ENCODE peak calls at places on chromosomes 11 and 22, in four cellular contexts. R, G, N and Z are unnamed samples.

GRCh38 chr22:30575011-30575671 is 676 bp upstream of the GAL3ST1 start:
- DNase-seq in N (peak; percentile 67), R (no peak), G (no peak), Z (no peak)

GRCh38 chr11:66006134-66006890 is 4.0 kb downstream of the BANF1 start:
- DNase-seq in G (no peak), N (no peak), R (no peak), Z (no peak)

GRCh38 chr11:121328213-121328966 is 35.8 kb downstream of the SC5D start:
- DNase-seq in N (no peak), R (no peak), G (no peak), Z (no peak)

GRCh38 chr11:27233654-27234042 is 129.4 kb downstream of the CCDC34 start:
- DNase-seq in R (no peak), N (no peak), G (no peak), Z (no peak)

GRCh38 chr11:132111341-132111740 is 740.9 kb downstream of the NTM start:
- DNase-seq in R (no peak), G (peak; percentile 21), N (no peak), Z (no peak)

GRCh38 chr22:39665229-39665628 is 94.7 kb downstream of the CACNA1I start:
- DNase-seq in G (no peak), R (no peak), N (no peak), Z (no peak)

GRCh38 chr11:93813974-93814373 is 29.9 kb downstream of the MED17 start:
- DNase-seq in N (no peak), G (no peak), R (no peak), Z (no peak)

GRCh38 chr11:68666854-68667253 is 17.5 kb upstream of the GAL start:
- DNase-seq in R (no peak), N (no peak), G (no peak), Z (peak; percentile 53)

GRCh38 chr11:45909594-45910475 is 2.8 kb upstream of the FREY1 start:
- DNase-seq in N (no peak), G (no peak), R (no peak), Z (no peak)

GRCh38 chr22:31286360-31287255 is 5.7 kb downstream of the PIK3IP1 start:
- DNase-seq in R (no peak), N (no peak), G (no peak), Z (peak; percentile 44)

GRCh38 chr11:69122642-69123431 is 32.9 kb upstream of the SMIM38 start:
- DNase-seq in N (peak; percentile 83), G (peak; percentile 36), R (no peak), Z (no peak)

GRCh38 chr11:44609028-44609782 is 43.7 kb downstream of the CD82 start:
- DNase-seq in N (no peak), R (no peak), G (no peak), Z (no peak)

GRCh38 chr11:112157274-112157766 is 6.6 kb downstream of the IL18 start:
- DNase-seq in N (peak; percentile 99), G (peak; percentile 96), R (no peak), Z (no peak)

GRCh38 chr22:28348613-28349012 is 331.0 kb downstream of the TTC28 start:
- DNase-seq in R (no peak), N (no peak), G (no peak), Z (no peak)

GRCh38 chr22:37741312-37741795 is 44.5 kb downstream of the TRIOBP start:
- DNase-seq in R (peak; percentile 96), N (peak; percentile 91), G (peak; percentile 38), Z (peak; percentile 88)

GRCh38 chr11:2156416-2157182 is 4.4 kb downstream of the INS start:
- DNase-seq in N (peak; percentile 67), R (peak; percentile 58), G (peak; percentile 41), Z (peak; percentile 86)

GRCh38 chr11:128865490-128865889 is 1.6 kb downstream of the KCNJ1 start:
- DNase-seq in G (peak; percentile 7), N (peak; percentile 51), R (no peak), Z (no peak)

GRCh38 chr22:24402460-24403192 is 24.8 kb upstream of the ADORA2A start:
- DNase-seq in G (peak; percentile 56), R (peak; percentile 63), N (peak; percentile 99), Z (no peak)

GRCh38 chr11:124123587-124123986 is 8.3 kb downstream of the VWA5A start:
- DNase-seq in R (no peak), N (no peak), G (no peak), Z (no peak)

GRCh38 chr11:66339163-66339675 is 3.0 kb upstream of the RIN1 start:
- DNase-seq in N (peak; percentile 46), R (no peak), G (no peak), Z (no peak)

GRCh38 chr11:22192642-22193347 is at the start of gene ANO5:
- DNase-seq in R (peak; percentile 42), G (no peak), N (no peak), Z (peak; percentile 87)

GRCh38 chr11:46296520-46297448 is 19.3 kb downstream of the CREB3L1 start:
- DNase-seq in N (peak; percentile 95), G (peak; percentile 74), R (peak; percentile 79), Z (no peak)

GRCh38 chr11:128086794-128087193 is 500.6 kb downstream of the ETS1 start:
- DNase-seq in G (no peak), N (no peak), R (no peak), Z (no peak)

GRCh38 chr11:120917536-120918239 is 106.2 kb upstream of the TBCEL start:
- DNase-seq in R (no peak), G (no peak), N (no peak), Z (no peak)

GRCh38 chr11:66886671-66887221 is 29.9 kb downstream of the LRFN4 start:
- DNase-seq in R (no peak), N (peak; percentile 56), G (no peak), Z (no peak)

GRCh38 chr11:92125316-92125715 is 99.3 kb upstream of the FAT3 start:
- DNase-seq in N (peak; percentile 59), G (no peak), R (no peak), Z (no peak)

GRCh38 chr11:9982127-9982795 is 311.8 kb downstream of the SBF2 start:
- DNase-seq in R (no peak), N (peak; percentile 72), G (no peak), Z (no peak)

GRCh38 chr11:304915-305833 is 2.4 kb upstream of the IFITM2 start:
- DNase-seq in N (peak; percentile 79), R (peak; percentile 83), G (peak; percentile 36), Z (no peak)

GRCh38 chr11:77589521-77590193 is at the start of gene AQP11:
- DNase-seq in G (peak; percentile 60), R (peak; percentile 88), N (peak; percentile 85), Z (peak; percentile 90)

GRCh38 chr22:29315286-29316195 is at the start of gene RASL10A:
- DNase-seq in G (no peak), R (no peak), N (peak; percentile 17), Z (no peak)

GRCh38 chr11:41351825-41352224 is 107.6 kb downstream of the LRRC4C start:
- DNase-seq in N (no peak), G (no peak), R (no peak), Z (no peak)

GRCh38 chr11:120255519-120255866 is 15.6 kb downstream of the POU2F3 start:
- DNase-seq in G (no peak), N (no peak), R (no peak), Z (no peak)